ENCODE peak calls at places on chromosomes 11 and 22, in four cellular contexts. One of them, this sample, is unnamed.

GRCh38 chr22:40487663-40488249 is 117.4 kb downstream of the SGSM3 start:
- DNase-seq in K562: no peak
- DNase-seq in GM12878: no peak
- DNase-seq in HepG2: peak
- DNase-seq in this sample: peak

GRCh38 chr22:25076281-25076680 is 123.4 kb upstream of the CRYBB3 start:
- DNase-seq in GM12878: no peak
- DNase-seq in K562: no peak
- DNase-seq in HepG2: no peak
- DNase-seq in this sample: no peak

GRCh38 chr11:43573233-43573632 is 107.3 kb upstream of the HSD17B12 start:
- DNase-seq in K562: peak
- DNase-seq in GM12878: no peak
- DNase-seq in HepG2: peak
- DNase-seq in this sample: peak

GRCh38 chr11:103024086-103024485 is 67.9 kb downstream of the DCUN1D5 start:
- DNase-seq in GM12878: no peak
- DNase-seq in K562: no peak
- DNase-seq in HepG2: no peak
- DNase-seq in this sample: no peak

GRCh38 chr11:119859684-119860083 is 130.7 kb upstream of the NECTIN1 start:
- DNase-seq in K562: no peak
- DNase-seq in HepG2: no peak
- DNase-seq in GM12878: no peak
- DNase-seq in this sample: no peak

GRCh38 chr11:119055901-119056300 is 1.1 kb downstream of the HYOU1 start:
- DNase-seq in K562: no peak
- DNase-seq in HepG2: peak
- DNase-seq in GM12878: no peak
- DNase-seq in this sample: peak

GRCh38 chr11:11813288-11813962 is 28.3 kb upstream of the USP47 start:
- DNase-seq in K562: peak
- DNase-seq in HepG2: peak
- DNase-seq in GM12878: no peak
- DNase-seq in this sample: peak

GRCh38 chr22:29310065-29310862 is 3.8 kb downstream of the GAS2L1 start:
- DNase-seq in HepG2: no peak
- DNase-seq in GM12878: no peak
- DNase-seq in K562: no peak
- DNase-seq in this sample: no peak

GRCh38 chr22:19984201-19984753 is 32.3 kb downstream of the ARVCF start:
- DNase-seq in K562: peak
- DNase-seq in HepG2: no peak
- DNase-seq in GM12878: no peak
- DNase-seq in this sample: peak

GRCh38 chr22:30294066-30294465 is 4.8 kb upstream of the CASTOR1 start:
- DNase-seq in K562: no peak
- DNase-seq in GM12878: no peak
- DNase-seq in HepG2: no peak
- DNase-seq in this sample: no peak

GRCh38 chr11:120060512-120060911 is 77.4 kb downstream of the TRIM29 start:
- DNase-seq in HepG2: no peak
- DNase-seq in K562: no peak
- DNase-seq in GM12878: no peak
- DNase-seq in this sample: no peak

GRCh38 chr11:113477321-113477720 is 2.1 kb upstream of the DRD2 start:
- DNase-seq in HepG2: no peak
- DNase-seq in K562: peak
- DNase-seq in GM12878: no peak
- DNase-seq in this sample: no peak

GRCh38 chr11:22974251-22974650 is 114.0 kb upstream of the CCDC179 start:
- DNase-seq in HepG2: no peak
- DNase-seq in K562: no peak
- DNase-seq in GM12878: no peak
- DNase-seq in this sample: no peak

GRCh38 chr11:27429740-27430451 is 42.7 kb downstream of the LGR4 start:
- DNase-seq in HepG2: no peak
- DNase-seq in GM12878: no peak
- DNase-seq in K562: no peak
- DNase-seq in this sample: peak

GRCh38 chr11:120554771-120555432 is 43.4 kb downstream of the GRIK4 start:
- DNase-seq in HepG2: no peak
- DNase-seq in GM12878: no peak
- DNase-seq in K562: no peak
- DNase-seq in this sample: no peak

GRCh38 chr22:39491696-39492095 is 10.4 kb upstream of the MIEF1 start:
- DNase-seq in HepG2: no peak
- DNase-seq in GM12878: no peak
- DNase-seq in K562: no peak
- DNase-seq in this sample: no peak

GRCh38 chr11:77130763-77131513 is 2.9 kb downstream of the MYO7A start:
- DNase-seq in HepG2: peak
- DNase-seq in GM12878: no peak
- DNase-seq in K562: no peak
- DNase-seq in this sample: no peak

GRCh38 chr11:33701831-33702230 is 1.2 kb upstream of the C11orf91 start:
- DNase-seq in HepG2: no peak
- DNase-seq in K562: no peak
- DNase-seq in GM12878: no peak
- DNase-seq in this sample: no peak

GRCh38 chr11:33892906-33893594 is 1.2 kb upstream of the LMO2 start:
- DNase-seq in GM12878: no peak
- DNase-seq in K562: peak
- DNase-seq in HepG2: no peak
- DNase-seq in this sample: no peak

GRCh38 chr11:44470849-44471248 is 94.6 kb upstream of the CD82 start:
- DNase-seq in GM12878: no peak
- DNase-seq in K562: no peak
- DNase-seq in HepG2: no peak
- DNase-seq in this sample: no peak

GRCh38 chr11:61290905-61291690 is 4.0 kb downstream of the VWCE start:
- DNase-seq in HepG2: no peak
- DNase-seq in GM12878: no peak
- DNase-seq in K562: no peak
- DNase-seq in this sample: no peak

GRCh38 chr11:68893282-68893681 is 10.3 kb downstream of the MRPL21 start:
- DNase-seq in HepG2: no peak
- DNase-seq in K562: no peak
- DNase-seq in GM12878: no peak
- DNase-seq in this sample: no peak

GRCh38 chr11:65492637-65493366 is 6.0 kb upstream of the MALAT1 start:
- DNase-seq in HepG2: no peak
- DNase-seq in K562: peak
- DNase-seq in GM12878: peak
- DNase-seq in this sample: no peak

GRCh38 chr11:28139848-28140415 is 31.7 kb downstream of the METTL15 start:
- DNase-seq in K562: no peak
- DNase-seq in HepG2: no peak
- DNase-seq in GM12878: no peak
- DNase-seq in this sample: no peak

GRCh38 chr11:99171330-99171729 is 150.6 kb downstream of the CNTN5 start:
- DNase-seq in HepG2: no peak
- DNase-seq in K562: no peak
- DNase-seq in GM12878: no peak
- DNase-seq in this sample: no peak

GRCh38 chr11:30351061-30351460 is 28.2 kb downstream of the ARL14EP start:
- DNase-seq in K562: no peak
- DNase-seq in HepG2: no peak
- DNase-seq in GM12878: no peak
- DNase-seq in this sample: no peak

GRCh38 chr11:57210731-57211335 is 26.2 kb downstream of the APLNR start:
- DNase-seq in GM12878: no peak
- DNase-seq in HepG2: no peak
- DNase-seq in K562: no peak
- DNase-seq in this sample: no peak

GRCh38 chr11:34633990-34634725 is 13.3 kb downstream of the EHF start:
- DNase-seq in K562: no peak
- DNase-seq in HepG2: peak
- DNase-seq in GM12878: no peak
- DNase-seq in this sample: peak

GRCh38 chr11:74980627-74981026 is 8.1 kb upstream of the NEU3 start:
- DNase-seq in HepG2: no peak
- DNase-seq in K562: no peak
- DNase-seq in GM12878: no peak
- DNase-seq in this sample: no peak

GRCh38 chr11:74981888-74982287 is 6.8 kb upstream of the NEU3 start:
- DNase-seq in K562: no peak
- DNase-seq in HepG2: peak
- DNase-seq in GM12878: no peak
- DNase-seq in this sample: no peak

GRCh38 chr11:74978041-74978440 is 10.7 kb upstream of the NEU3 start:
- DNase-seq in HepG2: no peak
- DNase-seq in GM12878: no peak
- DNase-seq in K562: no peak
- DNase-seq in this sample: no peak
- TF ChIP-seq CHD4 in HepG2: no peak
- TF ChIP-seq CHD4 in GM12878: no peak
- TF ChIP-seq CHD4 in K562: no peak
- TF ChIP-seq CHD4 in this sample: no peak

GRCh38 chr22:43333156-43333555 is 10.0 kb downstream of the SCUBE1 start:
- DNase-seq in HepG2: no peak
- DNase-seq in GM12878: no peak
- DNase-seq in K562: no peak
- DNase-seq in this sample: no peak

GRCh38 chr22:43331064-43331435 is 12.1 kb downstream of the SCUBE1 start:
- DNase-seq in K562: no peak
- DNase-seq in HepG2: no peak
- DNase-seq in GM12878: no peak
- DNase-seq in this sample: no peak

GRCh38 chr22:43331698-43332097 is 11.5 kb downstream of the SCUBE1 start:
- DNase-seq in GM12878: no peak
- DNase-seq in K562: no peak
- DNase-seq in HepG2: no peak
- DNase-seq in this sample: no peak

GRCh38 chr22:43329061-43329460 is 14.1 kb downstream of the SCUBE1 start:
- DNase-seq in GM12878: no peak
- DNase-seq in HepG2: no peak
- DNase-seq in K562: no peak
- DNase-seq in this sample: no peak

GRCh38 chr22:43330178-43331063 is 12.8 kb downstream of the SCUBE1 start:
- DNase-seq in K562: no peak
- DNase-seq in HepG2: no peak
- DNase-seq in GM12878: no peak
- DNase-seq in this sample: no peak
- H3K4me3 ChIP-seq in K562: no peak
- H3K4me3 ChIP-seq in HepG2: no peak
- H3K4me3 ChIP-seq in GM12878: no peak
- H3K4me3 ChIP-seq in this sample: no peak

DNA sequence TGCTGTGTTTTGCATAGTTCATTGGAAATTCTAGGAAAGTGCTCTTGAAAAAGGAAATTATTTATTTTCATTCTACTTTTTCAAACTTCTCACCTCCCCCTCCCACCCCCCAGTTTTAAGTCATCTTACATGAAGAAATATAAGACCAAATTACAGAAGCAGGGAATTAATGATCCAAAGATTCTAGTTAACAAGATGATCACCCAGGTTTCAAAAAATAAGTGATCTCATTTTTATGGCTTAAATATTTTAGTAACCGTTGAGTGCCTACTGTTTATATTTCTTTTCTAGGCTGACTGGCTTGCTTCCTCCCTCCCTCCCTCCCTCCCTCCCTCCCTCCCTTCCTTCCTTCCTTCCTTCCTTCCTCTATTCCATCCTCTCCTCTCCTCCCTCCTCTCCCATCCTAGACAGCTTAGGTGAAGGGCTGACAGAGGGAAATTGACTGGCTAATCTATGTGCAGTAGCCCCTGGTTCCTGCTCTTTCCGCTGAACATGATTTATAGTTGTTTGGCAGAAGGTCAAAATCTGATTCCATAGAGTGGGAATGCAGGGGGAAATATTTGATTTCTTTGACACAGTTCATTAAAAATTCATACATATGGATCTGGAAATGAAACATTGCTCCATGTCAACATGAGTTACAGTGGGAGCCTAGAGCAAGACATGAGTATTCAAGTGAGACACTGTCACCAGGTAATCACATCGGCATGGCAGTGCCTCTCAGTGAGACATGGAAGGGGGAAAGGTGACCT is 123.4 kb downstream of the COMMD9 start:
- DNase-seq in HepG2: no peak
- DNase-seq in K562: no peak
- DNase-seq in GM12878: no peak
- DNase-seq in this sample: no peak
- TF ChIP-seq CHD4 in HepG2: no peak
- TF ChIP-seq CHD4 in K562: no peak
- TF ChIP-seq CHD4 in GM12878: no peak
- TF ChIP-seq CHD4 in this sample: no peak

GRCh38 chr11:18704698-18705097 is 6.1 kb downstream of the TMEM86A start:
- DNase-seq in K562: no peak
- DNase-seq in GM12878: no peak
- DNase-seq in HepG2: no peak
- DNase-seq in this sample: no peak

GRCh38 chr11:18705651-18706281 is 7.2 kb downstream of the TMEM86A start:
- DNase-seq in GM12878: no peak
- DNase-seq in HepG2: no peak
- DNase-seq in K562: no peak
- DNase-seq in this sample: no peak

GRCh38 chr11:18704045-18704645 is 5.6 kb downstream of the TMEM86A start:
- DNase-seq in GM12878: no peak
- DNase-seq in HepG2: no peak
- DNase-seq in K562: no peak
- DNase-seq in this sample: no peak

GRCh38 chr11:18707811-18708340 is 9.3 kb downstream of the TMEM86A start:
- DNase-seq in GM12878: no peak
- DNase-seq in HepG2: no peak
- DNase-seq in K562: no peak
- DNase-seq in this sample: no peak

DNA sequence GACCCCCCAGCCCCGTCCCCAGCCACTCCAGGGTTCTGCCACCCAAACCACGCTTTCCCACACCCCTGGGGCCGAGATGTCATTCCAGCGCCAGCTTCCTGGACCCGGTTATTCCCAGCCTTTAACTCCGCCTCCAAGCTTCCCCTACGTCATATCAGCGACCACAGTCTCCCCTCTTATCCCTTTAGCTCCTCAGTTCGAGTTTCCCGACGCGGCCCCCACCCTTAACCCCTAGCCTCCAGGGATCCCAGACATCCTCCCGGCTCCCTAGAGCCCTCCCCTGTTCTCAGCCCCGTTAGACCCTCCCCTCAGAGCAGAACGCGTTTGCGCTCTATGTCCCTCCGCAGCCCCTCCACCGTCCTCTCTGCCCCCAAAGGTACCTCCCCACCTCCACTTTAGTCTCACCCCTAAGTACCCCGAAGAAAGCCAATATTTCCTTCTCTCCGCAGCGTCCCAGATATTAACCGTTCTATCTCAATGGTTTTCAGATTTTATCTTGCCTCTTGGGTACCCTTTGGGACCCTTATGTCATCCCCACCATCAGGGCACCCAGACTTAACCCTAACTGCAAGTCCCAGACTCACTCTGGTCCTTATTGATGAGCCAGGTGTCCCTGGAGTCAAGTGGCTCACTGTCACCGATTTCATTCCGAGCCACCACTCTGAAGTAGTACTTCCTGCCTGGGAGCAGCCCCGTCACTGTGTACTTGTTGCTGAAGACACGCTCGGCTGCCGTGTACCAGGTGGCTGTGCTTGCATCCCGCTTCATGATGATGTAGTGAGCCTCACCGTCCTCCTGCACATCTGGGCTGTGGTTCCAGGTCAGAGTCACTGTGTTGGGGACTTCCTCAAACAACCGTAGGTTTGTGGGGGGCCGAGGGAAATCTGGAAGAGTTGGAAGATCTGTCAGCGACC is 8.0 kb downstream of the TMEM86A start:
- DNase-seq in K562: no peak
- DNase-seq in GM12878: no peak
- DNase-seq in HepG2: no peak
- DNase-seq in this sample: no peak
- H3K4me3 ChIP-seq in K562: no peak
- H3K4me3 ChIP-seq in GM12878: no peak
- H3K4me3 ChIP-seq in HepG2: no peak
- H3K4me3 ChIP-seq in this sample: no peak

This sample was measured in A549.